ENCODE peak calls at places on chromosomes 11 and 22, in seven cellular contexts. P, Q, E, H, V, J and G are unnamed samples.

GRCh38 chr11:34758262-34758661 is 137.4 kb downstream of the EHF start:
- DNase-seq in J (no peak), E (no peak), Q (no peak), H (peak; percentile 2), V (no peak), P (no peak), G (no peak)

GRCh38 chr11:69419662-69420061 is 61.8 kb upstream of the LINC01488 start:
- DNase-seq in Q (no peak), P (no peak), V (no peak), E (no peak), H (no peak), J (no peak), G (no peak)

GRCh38 chr11:107370390-107370789 is 87.2 kb downstream of the CWF19L2 start:
- DNase-seq in P (no peak), E (no peak), V (no peak), J (no peak), H (peak; percentile 43), Q (no peak), G (no peak)

GRCh38 chr22:40413873-40414272 is 43.5 kb downstream of the SGSM3 start:
- DNase-seq in Q (no peak), P (no peak), E (no peak), J (no peak), V (no peak), H (no peak), G (no peak)

GRCh38 chr11:77144854-77145428 is 16.9 kb downstream of the MYO7A start:
- DNase-seq in J (no peak), E (no peak), Q (no peak), V (peak; percentile 73), P (no peak), H (no peak), G (no peak)

GRCh38 chr11:46057489-46057888 is 63.8 kb downstream of the PHF21A start:
- DNase-seq in H (no peak), E (no peak), Q (no peak), V (no peak), P (no peak), J (no peak), G (no peak)

GRCh38 chr22:24134090-24134846 is 47.0 kb upstream of the SUSD2 start:
- DNase-seq in J (peak; percentile 36), E (no peak), V (peak; percentile 45), Q (no peak), H (peak; percentile 36), P (no peak), G (no peak)

GRCh38 chr22:38973289-38974169 is 8.6 kb upstream of the APOBEC3B start:
- DNase-seq in J (no peak), Q (no peak), V (peak; percentile 60), P (no peak), H (peak; percentile 16), E (no peak), G (peak; percentile 60)

GRCh38 chr11:82719316-82719715 is 14.3 kb downstream of the FAM181B start:
- DNase-seq in J (no peak), E (no peak), V (no peak), H (no peak), P (no peak), Q (no peak), G (no peak)

DNA sequence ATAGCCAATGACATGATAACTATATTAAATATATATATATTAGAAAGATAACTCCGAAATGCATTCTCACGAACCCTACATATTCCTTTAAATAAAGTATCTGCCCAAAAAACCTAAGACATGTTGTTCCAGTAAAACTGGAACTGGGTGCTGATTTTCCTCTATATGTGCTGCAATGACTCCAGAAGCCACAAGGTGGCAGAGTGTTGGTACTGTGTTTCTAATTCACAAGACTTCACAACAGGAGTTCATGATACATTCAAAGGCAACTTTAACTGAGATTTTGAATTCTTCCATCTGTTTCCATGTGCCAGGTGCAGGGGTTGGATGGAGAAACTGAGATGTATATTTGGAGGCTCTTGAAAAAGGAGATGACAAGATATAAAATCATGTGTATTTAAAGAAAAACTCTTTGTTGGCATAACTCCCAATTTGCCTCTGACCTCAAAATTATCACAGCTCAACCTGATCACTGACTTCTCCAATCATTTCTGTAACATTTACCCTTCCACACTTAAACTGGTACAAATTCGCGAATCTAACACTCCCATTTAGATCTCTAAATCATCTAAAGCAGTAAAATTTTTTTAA is 1098.6 kb upstream of the CCDC90B start:
- DNase-seq in V (peak; percentile 18), E (no peak), Q (no peak), H (peak; percentile 30), P (no peak), J (no peak), G (peak; percentile 60)
- H3K27ac ChIP-seq in V (no peak overlapping the region), E (no peak overlapping the region), Q (no peak overlapping the region), H (no peak overlapping the region), P (no peak overlapping the region), J (no peak overlapping the region), G (no peak overlapping the region)

GRCh38 chr11:62030071-62030684 is 62.7 kb upstream of the FTH1 start:
- DNase-seq in P (no peak), V (no peak), Q (no peak), J (no peak), E (no peak), H (no peak), G (no peak)

GRCh38 chr11:62025429-62026105 is 58.1 kb upstream of the FTH1 start:
- DNase-seq in E (peak; percentile 34), J (peak; percentile 48), H (peak; percentile 75), Q (peak; percentile 94), V (peak; percentile 76), P (peak; percentile 92), G (no peak)

GRCh38 chr11:62024975-62025374 is 57.5 kb upstream of the FTH1 start:
- DNase-seq in H (no peak), P (no peak), V (no peak), Q (no peak), E (no peak), J (no peak), G (no peak)

GRCh38 chr11:62026739-62027138 is 59.3 kb upstream of the FTH1 start:
- DNase-seq in H (no peak), Q (no peak), E (no peak), P (no peak), V (no peak), J (no peak), G (no peak)
- H3K4me3 ChIP-seq in H (no peak overlapping the region), Q (no peak overlapping the region), E (no peak overlapping the region), P (no peak overlapping the region), V (no peak overlapping the region), J (no peak overlapping the region), G (no peak overlapping the region)

DNA sequence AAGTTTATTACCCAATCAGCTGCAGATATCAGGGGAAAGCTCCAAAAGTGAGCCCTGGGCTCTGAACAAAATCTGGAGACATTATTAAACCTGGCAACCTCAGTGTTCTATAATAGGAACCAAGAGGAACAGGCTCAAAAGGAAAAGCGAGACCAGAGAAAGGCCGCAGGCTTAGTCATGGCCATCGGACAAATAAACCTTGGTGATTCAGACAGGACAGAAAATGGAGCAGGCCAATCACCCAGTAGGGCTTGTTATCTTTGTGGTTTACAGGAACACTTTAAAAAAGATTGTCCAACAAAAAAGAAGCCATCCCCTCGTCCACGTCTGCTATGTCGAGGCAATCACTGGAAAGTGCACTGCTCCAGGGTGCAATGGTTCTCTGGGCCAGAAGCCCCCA is 7.7 kb upstream of the PANX1 start:
- DNase-seq in J (no peak), P (no peak), E (no peak), Q (no peak), V (no peak), H (peak; percentile 90), G (no peak)
- H3K4me1 ChIP-seq in J (no peaks in the 10 kb centered on the region), P (no peaks in the 10 kb centered on the region), E (no peaks in the 10 kb centered on the region), Q (no peaks in the 10 kb centered on the region), V (no peaks in the 10 kb centered on the region), H (peaks cover 3% of the 10 kb centered on the region), G (peaks cover 5% of the 10 kb centered on the region)

DNA sequence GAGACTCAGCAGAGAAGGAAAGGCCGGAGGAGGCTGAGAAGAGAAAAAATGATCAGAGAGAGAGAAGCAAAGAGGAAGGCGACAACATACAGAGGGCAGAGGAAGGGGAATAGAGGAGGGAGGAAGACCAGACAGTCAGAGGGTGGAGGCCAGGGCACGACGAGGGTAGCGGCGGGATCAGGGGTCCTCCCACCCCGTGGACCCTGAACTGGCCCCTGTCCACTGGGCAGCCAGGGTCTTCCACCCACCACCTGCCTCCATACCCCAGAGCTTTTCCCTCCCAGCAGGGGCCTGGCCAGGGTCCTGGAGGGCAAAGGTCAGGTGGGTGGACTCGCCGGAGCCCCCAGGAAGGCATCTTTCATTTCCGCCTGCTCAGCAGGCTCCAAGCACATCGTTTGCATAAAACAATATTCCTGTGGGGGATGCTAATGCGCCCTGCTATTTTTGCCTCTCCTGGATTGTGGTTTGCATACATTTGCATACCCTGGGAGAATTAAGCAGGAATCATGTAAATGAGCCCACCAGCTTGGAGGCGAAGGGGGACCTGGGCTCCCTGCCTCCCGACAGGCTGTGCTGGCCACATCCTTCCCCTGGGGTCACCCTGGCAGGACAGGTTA is 394.1 kb downstream of the MN1 start:
- DNase-seq in H (no peak), J (no peak), P (no peak), V (no peak), E (no peak), Q (no peak), G (no peak)
- H3K27ac ChIP-seq in H (no peak overlapping the region), J (no peak overlapping the region), P (no peak overlapping the region), V (no peak overlapping the region), E (no peak overlapping the region), Q (no peak overlapping the region), G (no peak overlapping the region)

GRCh38 chr11:128496684-128497056 is 90.7 kb downstream of the ETS1 start:
- DNase-seq in E (no peak), H (no peak), V (no peak), J (no peak), Q (no peak), P (no peak), G (no peak)

GRCh38 chr11:128499613-128500213 is 87.6 kb downstream of the ETS1 start:
- DNase-seq in E (peak; percentile 34), H (no peak), V (no peak), P (no peak), Q (no peak), J (no peak), G (no peak)

GRCh38 chr11:128498846-128499245 is 88.5 kb downstream of the ETS1 start:
- DNase-seq in H (peak; percentile 76), J (no peak), P (no peak), Q (no peak), E (no peak), V (no peak), G (no peak)

GRCh38 chr11:128496249-128496648 is 91.1 kb downstream of the ETS1 start:
- DNase-seq in V (no peak), H (no peak), E (no peak), J (no peak), P (no peak), Q (no peak), G (no peak)

GRCh38 chr11:128497057-128497957 is 90.1 kb downstream of the ETS1 start:
- DNase-seq in P (no peak), H (peak; percentile 98), V (no peak), Q (no peak), J (no peak), E (no peak), G (peak; percentile 61)
- H3K4me3 ChIP-seq in P (peak overlapping the region; percentile 28), H (peak overlapping the region; percentile 49), V (no peak overlapping the region), Q (peak overlapping the region; percentile 20), J (peak overlapping the region; percentile 57), E (no peak overlapping the region), G (no peak overlapping the region)